ENCODE peak calls at places on chromosomes 2 and 18, in seven cellular contexts. One of them, this sample, is unnamed.

GRCh38 chr2:143529118-143529720 is 400.0 kb downstream of the ARHGAP15 start:
- DNase-seq in HepG2: no peak
- DNase-seq in cardiac muscle cell: no peak
- DNase-seq in AG09319: no peak
- DNase-seq in neural progenitor cell: no peak
- DNase-seq in progenitor cell of endocrine pancreas: no peak
- DNase-seq in IMR-90: no peak
- DNase-seq in this sample: no peak

GRCh38 chr2:159290289-159290907 is 3.9 kb upstream of the WDSUB1 start:
- DNase-seq in progenitor cell of endocrine pancreas: no peak
- DNase-seq in HepG2: peak; percentile 33
- DNase-seq in IMR-90: peak; percentile 94
- DNase-seq in neural progenitor cell: no peak
- DNase-seq in cardiac muscle cell: no peak
- DNase-seq in AG09319: peak; percentile 83
- DNase-seq in this sample: no peak

GRCh38 chr18:76484749-76485387 is 10.2 kb downstream of the ZNF516 start:
- DNase-seq in neural progenitor cell: no peak
- DNase-seq in IMR-90: no peak
- DNase-seq in AG09319: no peak
- DNase-seq in progenitor cell of endocrine pancreas: no peak
- DNase-seq in cardiac muscle cell: no peak
- DNase-seq in HepG2: no peak
- DNase-seq in this sample: no peak

GRCh38 chr2:158828378-158829136 is 33.4 kb downstream of the DAPL1 start:
- DNase-seq in HepG2: no peak
- DNase-seq in neural progenitor cell: no peak
- DNase-seq in cardiac muscle cell: no peak
- DNase-seq in IMR-90: peak; percentile 11
- DNase-seq in progenitor cell of endocrine pancreas: no peak
- DNase-seq in AG09319: no peak
- DNase-seq in this sample: no peak

GRCh38 chr2:172248381-172249173 is 145.9 kb upstream of the DLX2 start:
- DNase-seq in cardiac muscle cell: no peak
- DNase-seq in AG09319: no peak
- DNase-seq in HepG2: no peak
- DNase-seq in progenitor cell of endocrine pancreas: no peak
- DNase-seq in IMR-90: peak; percentile 63
- DNase-seq in neural progenitor cell: peak; percentile 30
- DNase-seq in this sample: no peak

GRCh38 chr2:237517163-237517562 is 30.1 kb downstream of the MLPH start:
- DNase-seq in progenitor cell of endocrine pancreas: no peak
- DNase-seq in IMR-90: no peak
- DNase-seq in neural progenitor cell: no peak
- DNase-seq in cardiac muscle cell: no peak
- DNase-seq in HepG2: no peak
- DNase-seq in AG09319: no peak
- DNase-seq in this sample: no peak

GRCh38 chr2:29477186-29477585 is 362.0 kb downstream of the CLIP4 start:
- DNase-seq in neural progenitor cell: no peak
- DNase-seq in AG09319: no peak
- DNase-seq in IMR-90: no peak
- DNase-seq in cardiac muscle cell: no peak
- DNase-seq in HepG2: no peak
- DNase-seq in progenitor cell of endocrine pancreas: no peak
- DNase-seq in this sample: no peak

GRCh38 chr2:39938035-39938835 is 159.2 kb upstream of the THUMPD2 start:
- DNase-seq in AG09319: peak; percentile 29
- DNase-seq in cardiac muscle cell: no peak
- DNase-seq in HepG2: no peak
- DNase-seq in IMR-90: peak; percentile 97
- DNase-seq in progenitor cell of endocrine pancreas: no peak
- DNase-seq in neural progenitor cell: no peak
- DNase-seq in this sample: no peak

GRCh38 chr18:61435064-61435652 is 101.9 kb downstream of the CDH20 start:
- DNase-seq in AG09319: no peak
- DNase-seq in progenitor cell of endocrine pancreas: no peak
- DNase-seq in IMR-90: peak; percentile 10
- DNase-seq in HepG2: peak; percentile 27
- DNase-seq in neural progenitor cell: peak; percentile 52
- DNase-seq in cardiac muscle cell: peak; percentile 13
- DNase-seq in this sample: peak; percentile 12

GRCh38 chr2:139241256-139241655 is 461.1 kb upstream of the NXPH2 start:
- DNase-seq in IMR-90: no peak
- DNase-seq in neural progenitor cell: no peak
- DNase-seq in HepG2: no peak
- DNase-seq in cardiac muscle cell: no peak
- DNase-seq in AG09319: no peak
- DNase-seq in progenitor cell of endocrine pancreas: no peak
- DNase-seq in this sample: no peak

GRCh38 chr2:33666879-33667278 is 67.8 kb upstream of the FAM98A start:
- DNase-seq in HepG2: no peak
- DNase-seq in IMR-90: no peak
- DNase-seq in progenitor cell of endocrine pancreas: no peak
- DNase-seq in AG09319: no peak
- DNase-seq in cardiac muscle cell: no peak
- DNase-seq in neural progenitor cell: no peak
- DNase-seq in this sample: no peak

GRCh38 chr18:76528477-76529432 is 33.7 kb upstream of the ZNF516 start:
- DNase-seq in neural progenitor cell: peak; percentile 40
- DNase-seq in progenitor cell of endocrine pancreas: no peak
- DNase-seq in cardiac muscle cell: peak; percentile 64
- DNase-seq in AG09319: peak; percentile 32
- DNase-seq in HepG2: peak; percentile 50
- DNase-seq in IMR-90: peak; percentile 83
- DNase-seq in this sample: peak; percentile 21

GRCh38 chr2:74532222-74532621 is 2.5 kb downstream of the HTRA2 start:
- DNase-seq in progenitor cell of endocrine pancreas: no peak
- DNase-seq in neural progenitor cell: no peak
- DNase-seq in IMR-90: peak; percentile 66
- DNase-seq in HepG2: peak; percentile 68
- DNase-seq in cardiac muscle cell: no peak
- DNase-seq in AG09319: no peak
- DNase-seq in this sample: peak; percentile 52

GRCh38 chr2:107932986-107933385 is 53.3 kb upstream of the SLC5A7 start:
- DNase-seq in HepG2: no peak
- DNase-seq in cardiac muscle cell: peak; percentile 27
- DNase-seq in IMR-90: peak; percentile 8
- DNase-seq in progenitor cell of endocrine pancreas: no peak
- DNase-seq in neural progenitor cell: peak; percentile 32
- DNase-seq in AG09319: no peak
- DNase-seq in this sample: no peak

GRCh38 chr2:32277674-32278475 is at the start of gene YIPF4:
- DNase-seq in HepG2: peak; percentile 96
- DNase-seq in IMR-90: peak; percentile 93
- DNase-seq in progenitor cell of endocrine pancreas: peak; percentile 77
- DNase-seq in cardiac muscle cell: peak; percentile 90
- DNase-seq in neural progenitor cell: peak; percentile 88
- DNase-seq in AG09319: peak; percentile 84
- DNase-seq in this sample: peak; percentile 99

GRCh38 chr18:23918395-23919032 is 96.0 kb upstream of the TTC39C start:
- DNase-seq in progenitor cell of endocrine pancreas: peak; percentile 68
- DNase-seq in neural progenitor cell: peak; percentile 90
- DNase-seq in IMR-90: peak; percentile 56
- DNase-seq in AG09319: no peak
- DNase-seq in HepG2: peak; percentile 55
- DNase-seq in cardiac muscle cell: peak; percentile 88
- DNase-seq in this sample: peak; percentile 63

GRCh38 chr2:29345236-29345635 is 230.0 kb downstream of the CLIP4 start:
- DNase-seq in neural progenitor cell: no peak
- DNase-seq in cardiac muscle cell: no peak
- DNase-seq in progenitor cell of endocrine pancreas: no peak
- DNase-seq in AG09319: no peak
- DNase-seq in HepG2: no peak
- DNase-seq in IMR-90: no peak
- DNase-seq in this sample: no peak

GRCh38 chr2:118315606-118316005 is 227.3 kb downstream of the INSIG2 start:
- DNase-seq in IMR-90: no peak
- DNase-seq in progenitor cell of endocrine pancreas: no peak
- DNase-seq in cardiac muscle cell: no peak
- DNase-seq in HepG2: no peak
- DNase-seq in AG09319: no peak
- DNase-seq in neural progenitor cell: no peak
- DNase-seq in this sample: no peak

GRCh38 chr2:23367760-23368159 is 17.2 kb upstream of the KLHL29 start:
- DNase-seq in AG09319: no peak
- DNase-seq in progenitor cell of endocrine pancreas: no peak
- DNase-seq in neural progenitor cell: no peak
- DNase-seq in IMR-90: peak; percentile 66
- DNase-seq in cardiac muscle cell: no peak
- DNase-seq in HepG2: no peak
- DNase-seq in this sample: no peak

GRCh38 chr2:23361185-23361584 is 23.8 kb upstream of the KLHL29 start:
- DNase-seq in progenitor cell of endocrine pancreas: no peak
- DNase-seq in AG09319: no peak
- DNase-seq in neural progenitor cell: no peak
- DNase-seq in cardiac muscle cell: no peak
- DNase-seq in IMR-90: peak; percentile 41
- DNase-seq in HepG2: no peak
- DNase-seq in this sample: no peak

GRCh38 chr2:23363268-23363667 is 21.7 kb upstream of the KLHL29 start:
- DNase-seq in HepG2: no peak
- DNase-seq in cardiac muscle cell: no peak
- DNase-seq in IMR-90: no peak
- DNase-seq in neural progenitor cell: no peak
- DNase-seq in AG09319: no peak
- DNase-seq in progenitor cell of endocrine pancreas: no peak
- DNase-seq in this sample: no peak

GRCh38 chr2:23363831-23364230 is 21.1 kb upstream of the KLHL29 start:
- DNase-seq in neural progenitor cell: no peak
- DNase-seq in HepG2: no peak
- DNase-seq in progenitor cell of endocrine pancreas: no peak
- DNase-seq in AG09319: no peak
- DNase-seq in IMR-90: no peak
- DNase-seq in cardiac muscle cell: no peak
- DNase-seq in this sample: no peak

DNA sequence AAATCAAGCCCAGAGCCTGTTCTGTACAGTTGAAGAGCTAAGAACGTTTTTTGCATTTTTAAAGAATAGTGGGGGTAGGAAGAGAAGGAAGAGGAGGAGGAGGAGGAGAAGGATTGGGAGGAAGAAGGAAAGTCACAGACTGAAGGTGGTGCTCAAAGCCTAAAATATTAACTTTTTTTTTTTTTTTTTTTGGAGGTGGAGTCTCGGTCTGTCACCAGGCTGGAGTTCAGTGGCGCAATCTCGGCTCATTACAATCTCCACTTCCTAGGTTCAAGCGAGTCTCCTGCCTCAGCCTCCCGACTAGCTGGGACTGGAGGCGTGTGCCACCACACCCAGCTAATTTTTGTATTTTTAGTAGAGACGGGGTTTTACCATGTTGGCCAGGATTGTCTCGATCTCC is 18.3 kb upstream of the KLHL29 start:
- DNase-seq in progenitor cell of endocrine pancreas: no peak
- DNase-seq in cardiac muscle cell: no peak
- DNase-seq in AG09319: no peak
- DNase-seq in IMR-90: no peak
- DNase-seq in HepG2: no peak
- DNase-seq in neural progenitor cell: no peak
- DNase-seq in this sample: no peak
- TF ChIP-seq CTCF in progenitor cell of endocrine pancreas: no peak
- TF ChIP-seq CTCF in cardiac muscle cell: no peak
- TF ChIP-seq CTCF in AG09319: no peak
- TF ChIP-seq CTCF in IMR-90: no peak
- TF ChIP-seq CTCF in HepG2: no peak
- TF ChIP-seq CTCF in neural progenitor cell: no peak
- TF ChIP-seq CTCF in this sample: no peak

GRCh38 chr18:47876813-47877212 is 53.6 kb downstream of the SMAD2 start:
- DNase-seq in AG09319: no peak
- DNase-seq in IMR-90: no peak
- DNase-seq in cardiac muscle cell: no peak
- DNase-seq in HepG2: no peak
- DNase-seq in neural progenitor cell: no peak
- DNase-seq in progenitor cell of endocrine pancreas: no peak
- DNase-seq in this sample: no peak
- TF ChIP-seq CTCF in AG09319: no peak
- TF ChIP-seq CTCF in IMR-90: no peak
- TF ChIP-seq CTCF in cardiac muscle cell: no peak
- TF ChIP-seq CTCF in HepG2: no peak
- TF ChIP-seq CTCF in neural progenitor cell: peak; percentile 16
- TF ChIP-seq CTCF in progenitor cell of endocrine pancreas: no peak
- TF ChIP-seq CTCF in this sample: no peak

DNA sequence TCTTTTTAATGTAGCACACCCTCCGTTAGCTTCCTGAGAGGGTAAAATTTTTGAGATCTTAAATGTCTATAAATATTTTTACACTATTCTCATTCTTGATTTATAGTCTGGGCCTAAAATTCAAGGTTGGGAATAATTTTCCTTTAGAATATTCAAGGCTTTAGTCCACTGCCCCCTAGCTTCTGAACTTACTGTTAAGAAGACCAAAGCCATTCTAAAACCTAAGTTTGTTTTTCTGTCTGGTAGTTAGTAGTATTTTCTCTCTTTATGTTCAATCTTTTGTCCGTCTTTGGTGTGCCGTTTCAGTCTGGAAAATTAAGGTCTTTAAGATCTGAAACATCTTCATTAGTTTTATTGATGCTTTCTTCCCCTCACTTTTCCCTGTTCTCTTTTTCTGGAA is 14.5 kb downstream of the OSBPL6 start:
- DNase-seq in AG09319: no peak
- DNase-seq in neural progenitor cell: no peak
- DNase-seq in progenitor cell of endocrine pancreas: no peak
- DNase-seq in cardiac muscle cell: peak; percentile 21
- DNase-seq in HepG2: no peak
- DNase-seq in IMR-90: peak; percentile 26
- DNase-seq in this sample: no peak
- TF ChIP-seq CTCF in AG09319: peak; percentile 25
- TF ChIP-seq CTCF in neural progenitor cell: peak; percentile 42
- TF ChIP-seq CTCF in progenitor cell of endocrine pancreas: peak; percentile 36
- TF ChIP-seq CTCF in cardiac muscle cell: peak; percentile 43
- TF ChIP-seq CTCF in HepG2: peak; percentile 27
- TF ChIP-seq CTCF in IMR-90: peak; percentile 37
- TF ChIP-seq CTCF in this sample: no peak

DNA sequence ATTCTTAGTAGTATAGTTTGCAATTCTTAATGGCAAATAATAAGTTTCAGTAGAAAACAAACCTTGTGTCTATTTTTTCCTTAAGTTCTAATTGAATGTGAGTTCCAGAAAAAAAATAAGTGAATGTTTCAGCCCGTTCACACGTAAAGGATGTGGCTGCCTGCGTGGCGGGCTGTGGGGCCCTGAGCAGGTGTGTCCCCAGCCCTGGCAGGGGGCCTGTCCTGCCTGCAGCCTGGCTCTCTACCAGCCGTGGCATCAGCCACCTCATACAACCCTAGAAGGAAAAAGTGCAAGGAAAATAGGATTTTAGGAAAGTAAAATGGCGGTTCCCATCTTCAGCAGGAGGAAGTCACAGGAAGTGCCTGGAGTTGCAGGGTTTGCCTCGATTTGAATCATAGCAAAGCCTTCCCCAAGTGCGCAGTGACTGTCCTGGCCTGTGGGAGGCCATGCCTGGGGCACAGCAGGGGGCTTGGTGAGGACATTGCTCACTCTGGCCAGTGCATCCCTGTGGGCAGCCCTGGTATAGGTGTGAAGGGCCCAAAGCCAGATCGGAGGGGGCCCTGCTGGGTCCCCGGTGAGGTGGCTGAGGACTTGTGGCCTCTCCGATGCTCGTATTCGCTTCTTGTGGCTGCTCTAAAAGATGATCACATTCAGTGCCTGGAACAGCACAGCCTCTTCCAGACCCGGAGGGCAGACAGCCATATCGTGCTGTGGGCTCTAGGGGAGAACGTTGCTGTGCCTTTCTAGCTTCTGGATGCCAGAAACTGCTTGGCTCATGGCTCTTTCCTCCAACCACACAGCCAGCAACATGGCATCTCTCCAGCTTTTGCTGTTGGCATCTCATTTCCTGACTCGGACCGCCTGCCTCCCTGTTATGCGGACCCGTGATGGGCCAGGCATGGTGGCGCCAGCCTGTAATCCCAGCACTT is 12.6 kb downstream of the DTYMK start:
- DNase-seq in neural progenitor cell: no peak
- DNase-seq in cardiac muscle cell: no peak
- DNase-seq in IMR-90: no peak
- DNase-seq in AG09319: no peak
- DNase-seq in HepG2: peak; percentile 28
- DNase-seq in progenitor cell of endocrine pancreas: no peak
- DNase-seq in this sample: no peak
- TF ChIP-seq CTCF in neural progenitor cell: no peak
- TF ChIP-seq CTCF in cardiac muscle cell: no peak
- TF ChIP-seq CTCF in IMR-90: no peak
- TF ChIP-seq CTCF in AG09319: no peak
- TF ChIP-seq CTCF in HepG2: no peak
- TF ChIP-seq CTCF in progenitor cell of endocrine pancreas: no peak
- TF ChIP-seq CTCF in this sample: no peak

This sample was measured in GM20000.